ENCODE peak calls at places on chromosomes 1 and 21, in four cellular contexts. One of them, this sample, is unnamed.

GRCh38 chr1:158146165-158146564 is 34.5 kb upstream of the CD1D start:
- DNase-seq in K562: peak; percentile 44
- DNase-seq in HepG2: no peak
- DNase-seq in GM12878: no peak
- DNase-seq in this sample: no peak

GRCh38 chr21:35974801-35975200 is 85.5 kb downstream of the SETD4 start:
- DNase-seq in HepG2: peak; percentile 75
- DNase-seq in K562: no peak
- DNase-seq in GM12878: no peak
- DNase-seq in this sample: peak; percentile 13

GRCh38 chr1:47992720-47993119 is 4.5 kb downstream of the TRABD2B start:
- DNase-seq in K562: no peak
- DNase-seq in GM12878: no peak
- DNase-seq in HepG2: no peak
- DNase-seq in this sample: no peak

GRCh38 chr1:50700226-50701020 is 259.6 kb downstream of the FAF1 start:
- DNase-seq in HepG2: no peak
- DNase-seq in GM12878: no peak
- DNase-seq in K562: no peak
- DNase-seq in this sample: no peak

GRCh38 chr1:67664048-67664447 is 21.0 kb upstream of the GADD45A start:
- DNase-seq in K562: no peak
- DNase-seq in HepG2: peak; percentile 93
- DNase-seq in GM12878: no peak
- DNase-seq in this sample: no peak

GRCh38 chr1:155598842-155599331 is 11.1 kb upstream of the MSTO1 start:
- DNase-seq in GM12878: no peak
- DNase-seq in K562: no peak
- DNase-seq in HepG2: no peak
- DNase-seq in this sample: no peak

GRCh38 chr1:3105167-3105863 is 36.3 kb downstream of the PRDM16 start:
- DNase-seq in K562: no peak
- DNase-seq in HepG2: peak; percentile 38
- DNase-seq in GM12878: no peak
- DNase-seq in this sample: no peak

GRCh38 chr1:53376742-53377437 is 49.0 kb upstream of the LRP8 start:
- DNase-seq in K562: no peak
- DNase-seq in HepG2: no peak
- DNase-seq in GM12878: no peak
- DNase-seq in this sample: no peak

GRCh38 chr1:203072911-203073310 is 12.9 kb downstream of the MYOG start:
- DNase-seq in GM12878: no peak
- DNase-seq in HepG2: no peak
- DNase-seq in K562: no peak
- DNase-seq in this sample: no peak

GRCh38 chr1:157170677-157171515 is 32.7 kb upstream of the ETV3 start:
- DNase-seq in HepG2: peak; percentile 12
- DNase-seq in GM12878: no peak
- DNase-seq in K562: peak; percentile 51
- DNase-seq in this sample: peak; percentile 64

GRCh38 chr1:51946300-51946699 is 44.2 kb downstream of the RAB3B start:
- DNase-seq in GM12878: no peak
- DNase-seq in HepG2: no peak
- DNase-seq in K562: no peak
- DNase-seq in this sample: no peak

GRCh38 chr1:26780344-26780957 is 7.3 kb upstream of the PIGV start:
- DNase-seq in K562: no peak
- DNase-seq in GM12878: no peak
- DNase-seq in HepG2: no peak
- DNase-seq in this sample: no peak

GRCh38 chr1:6367381-6368007 is 26.1 kb downstream of the ACOT7 start:
- DNase-seq in GM12878: no peak
- DNase-seq in K562: no peak
- DNase-seq in HepG2: no peak
- DNase-seq in this sample: no peak

GRCh38 chr1:12177156-12177998 is 10.6 kb downstream of the TNFRSF1B start:
- DNase-seq in K562: no peak
- DNase-seq in GM12878: no peak
- DNase-seq in HepG2: no peak
- DNase-seq in this sample: no peak

GRCh38 chr1:54984126-54984842 is 3.9 kb downstream of the TMEM61 start:
- DNase-seq in K562: no peak
- DNase-seq in HepG2: no peak
- DNase-seq in GM12878: no peak
- DNase-seq in this sample: no peak

GRCh38 chr1:8201331-8201861 is 116.5 kb upstream of the SLC45A1 start:
- DNase-seq in GM12878: no peak
- DNase-seq in HepG2: peak; percentile 37
- DNase-seq in K562: no peak
- DNase-seq in this sample: no peak

GRCh38 chr1:56424744-56425493 is 154.4 kb downstream of the PLPP3 start:
- DNase-seq in HepG2: peak; percentile 76
- DNase-seq in K562: peak; percentile 11
- DNase-seq in GM12878: no peak
- DNase-seq in this sample: peak; percentile 36

GRCh38 chr1:47399138-47399840 is 16.8 kb upstream of the FOXE3 start:
- DNase-seq in K562: no peak
- DNase-seq in HepG2: no peak
- DNase-seq in GM12878: no peak
- DNase-seq in this sample: no peak

GRCh38 chr1:27356628-27357280 is 10.0 kb downstream of the MAP3K6 start:
- DNase-seq in GM12878: no peak
- DNase-seq in K562: no peak
- DNase-seq in HepG2: no peak
- DNase-seq in this sample: no peak

GRCh38 chr1:60942896-60943633 is 139.3 kb upstream of the NFIA start:
- DNase-seq in GM12878: no peak
- DNase-seq in HepG2: no peak
- DNase-seq in K562: no peak
- DNase-seq in this sample: no peak

GRCh38 chr1:60394436-60394835 is 320.9 kb upstream of the C1orf87 start:
- DNase-seq in HepG2: no peak
- DNase-seq in GM12878: no peak
- DNase-seq in K562: no peak
- DNase-seq in this sample: no peak

GRCh38 chr21:37268186-37268503 is 1.0 kb upstream of the VPS26C start:
- DNase-seq in HepG2: no peak
- DNase-seq in GM12878: no peak
- DNase-seq in K562: no peak
- DNase-seq in this sample: no peak

GRCh38 chr1:161168906-161169305 is 2.7 kb downstream of the PPOX start:
- DNase-seq in HepG2: no peak
- DNase-seq in K562: no peak
- DNase-seq in GM12878: no peak
- DNase-seq in this sample: no peak

GRCh38 chr1:46077669-46078068 is 54.8 kb downstream of the PIK3R3 start:
- DNase-seq in K562: no peak
- DNase-seq in GM12878: no peak
- DNase-seq in HepG2: no peak
- DNase-seq in this sample: no peak

GRCh38 chr1:8390707-8391106 is 72.8 kb downstream of the SLC45A1 start:
- DNase-seq in GM12878: no peak
- DNase-seq in HepG2: no peak
- DNase-seq in K562: no peak
- DNase-seq in this sample: no peak

GRCh38 chr1:220227393-220227792 is 44.9 kb downstream of the RAB3GAP2 start:
- DNase-seq in GM12878: no peak
- DNase-seq in K562: peak; percentile 24
- DNase-seq in HepG2: no peak
- DNase-seq in this sample: no peak

GRCh38 chr1:206722751-206723499 is 38.2 kb downstream of the MAPKAPK2 start:
- DNase-seq in K562: no peak
- DNase-seq in GM12878: no peak
- DNase-seq in HepG2: no peak
- DNase-seq in this sample: no peak

GRCh38 chr1:17551755-17552234 is 12.3 kb downstream of the ARHGEF10L start:
- DNase-seq in HepG2: no peak
- DNase-seq in GM12878: no peak
- DNase-seq in K562: no peak
- DNase-seq in this sample: no peak

DNA sequence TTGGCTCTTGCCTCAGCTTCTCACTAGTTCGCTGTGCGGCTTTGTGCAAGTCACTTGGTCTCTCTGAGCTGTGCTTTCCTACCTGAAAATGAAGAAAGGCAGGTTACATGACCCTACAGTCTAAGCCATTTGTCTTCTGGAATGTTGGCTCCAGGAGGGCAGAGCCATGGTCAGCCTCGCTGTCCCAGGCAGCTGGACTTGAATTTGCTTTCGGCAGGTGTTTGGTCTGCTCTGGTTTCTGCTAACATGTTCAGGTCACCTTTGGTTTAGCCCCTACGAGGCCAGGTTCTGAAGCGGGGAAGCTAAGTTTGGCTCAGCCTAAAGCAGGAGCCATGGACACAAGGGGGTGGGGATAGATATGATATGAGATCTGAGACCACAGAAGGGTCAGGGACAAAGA is 19.1 kb downstream of the LRRC38 start:
- DNase-seq in GM12878: no peak
- DNase-seq in HepG2: no peak
- DNase-seq in K562: no peak
- DNase-seq in this sample: no peak
- TF ChIP-seq SP1 in GM12878: no peak
- TF ChIP-seq SP1 in HepG2: no peak
- TF ChIP-seq SP1 in K562: no peak
- TF ChIP-seq SP1 in this sample: no peak

GRCh38 chr1:162373541-162374375 is 2.9 kb downstream of the SPATA46 start:
- DNase-seq in HepG2: no peak
- DNase-seq in GM12878: no peak
- DNase-seq in K562: no peak
- DNase-seq in this sample: peak; percentile 58
- TF ChIP-seq ZBTB33 in HepG2: no peak
- TF ChIP-seq ZBTB33 in GM12878: no peak
- TF ChIP-seq ZBTB33 in K562: no peak
- TF ChIP-seq ZBTB33 in this sample: no peak

GRCh38 chr21:42337830-42338729 is 12.7 kb downstream of the TFF2 start:
- DNase-seq in HepG2: peak; percentile 70
- DNase-seq in K562: peak; percentile 65
- DNase-seq in GM12878: no peak
- DNase-seq in this sample: no peak
- TF ChIP-seq SP1 in HepG2: no peak
- TF ChIP-seq SP1 in K562: no peak
- TF ChIP-seq SP1 in GM12878: no peak
- TF ChIP-seq SP1 in this sample: no peak

GRCh38 chr1:245060684-245061374 is 94.0 kb upstream of the KIF26B start:
- DNase-seq in GM12878: no peak
- DNase-seq in K562: no peak
- DNase-seq in HepG2: peak; percentile 95
- DNase-seq in this sample: no peak

GRCh38 chr1:245058436-245058835 is 96.3 kb upstream of the KIF26B start:
- DNase-seq in GM12878: no peak
- DNase-seq in HepG2: no peak
- DNase-seq in K562: no peak
- DNase-seq in this sample: no peak

GRCh38 chr1:245062906-245063305 is 91.9 kb upstream of the KIF26B start:
- DNase-seq in GM12878: no peak
- DNase-seq in K562: no peak
- DNase-seq in HepG2: no peak
- DNase-seq in this sample: no peak

GRCh38 chr1:245058882-245059281 is 95.9 kb upstream of the KIF26B start:
- DNase-seq in GM12878: no peak
- DNase-seq in HepG2: no peak
- DNase-seq in K562: no peak
- DNase-seq in this sample: no peak

DNA sequence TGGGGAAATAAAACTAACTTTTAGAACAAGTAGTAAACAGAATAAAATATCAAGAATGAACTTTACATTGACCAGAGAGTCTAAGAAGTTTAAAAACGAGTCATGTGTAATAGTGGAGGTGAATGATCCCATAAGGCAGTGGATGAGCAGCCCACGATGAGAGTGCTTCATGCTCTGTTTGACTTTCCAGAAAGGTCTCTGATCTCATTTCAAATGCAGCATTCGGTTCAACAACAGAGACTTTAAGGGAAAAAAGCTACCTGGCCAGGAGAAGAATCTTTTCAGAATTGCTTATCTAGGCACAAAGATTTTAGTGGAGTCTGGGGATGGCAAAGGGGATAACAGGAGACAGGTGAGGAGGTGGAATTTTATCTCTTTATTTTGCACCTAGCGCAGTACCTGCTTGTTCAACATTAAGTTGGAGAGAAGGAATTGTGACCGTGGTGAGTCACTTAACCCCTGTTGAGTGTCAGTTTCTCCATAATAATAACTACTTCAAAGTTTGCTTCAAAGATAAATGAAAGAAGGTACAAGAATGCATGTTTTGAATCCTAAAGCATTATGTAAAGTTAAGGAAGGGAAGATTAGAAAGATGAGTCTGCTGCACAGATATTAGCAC is 94.9 kb upstream of the KIF26B start:
- DNase-seq in GM12878: no peak
- DNase-seq in HepG2: no peak
- DNase-seq in K562: no peak
- DNase-seq in this sample: no peak
- TF ChIP-seq ZBTB33 in GM12878: no peak
- TF ChIP-seq ZBTB33 in HepG2: no peak
- TF ChIP-seq ZBTB33 in K562: no peak
- TF ChIP-seq ZBTB33 in this sample: no peak

GRCh38 chr1:182205378-182206022 is 144.0 kb upstream of the ZNF648 start:
- DNase-seq in GM12878: no peak
- DNase-seq in K562: no peak
- DNase-seq in HepG2: peak; percentile 42
- DNase-seq in this sample: no peak
- TF ChIP-seq SP1 in GM12878: no peak
- TF ChIP-seq SP1 in K562: no peak
- TF ChIP-seq SP1 in HepG2: no peak
- TF ChIP-seq SP1 in this sample: no peak

DNA sequence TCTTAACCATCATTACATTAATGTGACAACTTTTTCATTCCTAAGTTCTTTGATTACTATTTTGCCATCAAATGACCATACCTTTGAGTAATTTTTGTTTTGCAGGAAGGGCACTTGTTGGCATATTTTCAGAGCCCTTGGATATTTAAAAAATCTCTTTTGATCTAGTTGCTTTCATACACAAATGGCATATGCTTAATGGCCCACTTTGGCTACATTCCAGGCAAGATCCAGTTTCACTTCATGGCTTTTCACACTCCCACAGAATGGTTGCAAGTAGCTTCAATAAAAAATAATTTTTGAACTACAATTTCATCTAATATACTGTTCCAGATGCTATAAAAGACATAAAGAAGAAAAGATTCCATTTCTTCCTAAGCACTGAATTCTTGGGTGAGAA is 18.1 kb downstream of the ADAM30 start:
- DNase-seq in GM12878: no peak
- DNase-seq in K562: no peak
- DNase-seq in HepG2: no peak
- DNase-seq in this sample: no peak
- TF ChIP-seq ZBTB33 in GM12878: no peak
- TF ChIP-seq ZBTB33 in K562: no peak
- TF ChIP-seq ZBTB33 in HepG2: no peak
- TF ChIP-seq ZBTB33 in this sample: no peak

GRCh38 chr1:188243456-188243855 is 1414.7 kb downstream of the PLA2G4A start:
- DNase-seq in HepG2: no peak
- DNase-seq in GM12878: no peak
- DNase-seq in K562: no peak
- DNase-seq in this sample: no peak
- TF ChIP-seq SP1 in HepG2: no peak
- TF ChIP-seq SP1 in GM12878: no peak
- TF ChIP-seq SP1 in K562: no peak
- TF ChIP-seq SP1 in this sample: no peak

This sample was measured in HCT116.